ENCODE peak calls at places on chromosomes 4 and X, in seven cellular contexts. H is lower lobe of right lung, G is ascending aorta, P is ovary, Q is uterus, K is PC-3, X is left ventricle myocardium inferior. C is an unnamed sample. For H3K27me3, the result is how much of the 10 kb centered on the place peaks cover.

GRCh38 chr4:82801910-82802521 is 3.4 kb upstream of the SCD5 start:
- DNase-seq in H (no peak), G (no peak), P (no peak), Q (no peak), K (peak), X (no peak), C (no peak)

GRCh38 chr4:85393201-85393600 is 81.7 kb upstream of the ARHGAP24 start:
- DNase-seq in H (no peak), G (no peak), P (no peak), Q (no peak), K (no peak), X (no peak), C (no peak)

GRCh38 chr4:8862800-8863758 is 8.6 kb downstream of the HMX1 start:
- DNase-seq in H (no peak), G (no peak), P (no peak), Q (no peak), K (no peak), X (no peak), C (no peak)

GRCh38 chr4:95294291-95294690 is 254.5 kb downstream of the UNC5C start:
- DNase-seq in H (no peak), G (no peak), P (no peak), Q (no peak), K (no peak), X (no peak), C (no peak)

GRCh38 chrX:97089116-97089515 is 205.4 kb downstream of the RPA4 start:
- DNase-seq in H (no peak), G (no peak), P (no peak), Q (no peak), K (no peak), X (no peak), C (no peak)

GRCh38 chr4:145939856-145940255 is 1.2 kb upstream of the ZNF827 start:
- DNase-seq in H (no peak), G (no peak), P (no peak), Q (no peak), K (peak), X (no peak), C (no peak)

GRCh38 chr4:155704841-155705404 is 38.3 kb downstream of the GUCY1A1 start:
- DNase-seq in H (no peak), G (no peak), P (no peak), Q (no peak), K (no peak), X (no peak), C (no peak)

GRCh38 chr4:104446431-104446925 is 48.2 kb downstream of the CXXC4 start:
- DNase-seq in H (no peak), G (no peak), P (no peak), Q (no peak), K (no peak), X (no peak), C (no peak)

GRCh38 chr4:98746936-98747658 is 88.7 kb upstream of the TSPAN5 start:
- DNase-seq in H (no peak), G (no peak), P (no peak), Q (no peak), K (no peak), X (no peak), C (no peak)

GRCh38 chr4:126757219-126757618 is 875.5 kb upstream of the INTU start:
- DNase-seq in H (no peak), G (no peak), P (no peak), Q (no peak), K (no peak), X (no peak), C (no peak)

GRCh38 chrX:136268051-136269048 is 17.1 kb upstream of the MAP7D3 start:
- DNase-seq in H (no peak), G (no peak), P (peak), Q (peak), K (peak), X (no peak), C (peak)

GRCh38 chr4:110663206-110663605 is 40.3 kb upstream of the PITX2 start:
- DNase-seq in H (no peak), G (no peak), P (no peak), Q (no peak), K (peak), X (no peak), C (no peak)

GRCh38 chrX:9940397-9940796 is 26.8 kb upstream of the CLDN34 start:
- DNase-seq in H (no peak), G (no peak), P (no peak), Q (no peak), K (peak), X (no peak), C (no peak)

GRCh38 chr4:128721896-128722295 is 87.6 kb upstream of the JADE1 start:
- DNase-seq in H (no peak), G (no peak), P (no peak), Q (no peak), K (no peak), X (no peak), C (no peak)
- H3K27ac ChIP-seq in H (no peak), G (no peak), P (no peak), Q (no peak), K (no peak), X (no peak), C (no peak)

DNA sequence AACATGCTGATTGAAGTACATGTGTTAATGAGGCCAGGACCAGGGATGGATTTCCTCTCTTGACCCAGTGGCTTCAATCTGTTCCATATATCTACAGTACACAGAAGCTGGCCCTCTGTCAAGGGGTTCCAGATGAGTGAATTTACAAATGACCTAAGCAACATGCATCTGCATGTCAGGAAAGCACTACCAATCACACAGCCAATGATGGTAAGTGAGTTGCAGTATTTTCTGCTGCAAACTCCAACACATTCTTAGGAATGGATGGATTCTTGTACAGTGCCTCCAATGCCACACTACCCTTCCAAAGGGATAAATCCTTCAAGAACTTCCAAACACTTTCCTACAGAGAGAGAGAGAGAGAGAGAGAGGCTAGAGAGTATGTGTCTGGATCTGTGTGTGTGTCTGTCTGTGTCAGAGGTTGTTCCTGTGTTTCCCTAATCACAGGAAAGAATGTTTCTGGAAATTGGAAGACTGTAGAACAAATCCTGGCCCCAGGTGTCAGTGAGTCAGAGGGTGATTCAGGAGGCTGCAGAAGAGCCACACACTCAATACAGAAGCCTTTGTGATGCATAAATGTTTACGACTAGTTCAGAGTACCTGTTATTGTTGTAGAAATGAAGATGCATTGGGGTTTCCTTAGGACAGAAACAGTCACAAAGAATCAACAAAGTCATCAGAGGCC is 107.5 kb downstream of the GUCY2F start:
- DNase-seq in H (no peak), G (no peak), P (no peak), Q (no peak), K (peak), X (no peak), C (no peak)
- H3K27me3 ChIP-seq in H (under half), G (under half), P (under half), Q (under half), K (under half), X (under half), C (under half)

GRCh38 chrX:123203772-123204171 is 19.7 kb downstream of the GRIA3 start:
- DNase-seq in H (no peak), G (no peak), P (no peak), Q (no peak), K (no peak), X (no peak), C (no peak)
- TF ChIP-seq CTCF in H (no peak), G (no peak), P (no peak), Q (no peak), K (peak), X (no peak), C (no peak)

GRCh38 chr4:74109116-74109791 is 10.3 kb upstream of the CXCL2 start:
- DNase-seq in H (peak), G (no peak), P (no peak), Q (no peak), K (peak), X (peak), C (no peak)
- H3K27ac ChIP-seq in H (peak), G (peak), P (no peak), Q (peak), K (peak), X (peak), C (no peak)

GRCh38 chr4:182277402-182277801 is 34.2 kb downstream of the TENM3 start:
- DNase-seq in H (no peak), G (no peak), P (no peak), Q (no peak), K (no peak), X (no peak), C (no peak)
- H3K27me3 ChIP-seq in H (under half), G (under half), P (under half), Q (under half), K (under half), X (under half), C (under half)

GRCh38 chrX:101595739-101596419 is 21.9 kb downstream of the ARMCX6 start:
- DNase-seq in H (no peak), G (no peak), P (peak), Q (no peak), K (peak), X (no peak), C (peak)
- TF ChIP-seq CTCF in H (peak), G (peak), P (peak), Q (peak), K (peak), X (peak), C (no peak)